ENCODE peak calls at places on chromosomes 12 and 14, in ten cellular contexts. One of them, this sample, is unnamed.
A peak's percentile ranks its signal among the peaks of the same experiment; 100 is the strongest.

GRCh38 chr12:5392961-5393360 is 38.9 kb upstream of the NTF3 start:
- DNase-seq in GM12865: no peak
- DNase-seq in SK-N-SH: no peak
- DNase-seq in adrenal gland: no peak
- DNase-seq in heart left ventricle: no peak
- DNase-seq in mammary epithelial cell: no peak
- DNase-seq in astrocyte of the spinal cord: no peak
- DNase-seq in fibroblast of mammary gland: no peak
- DNase-seq in CD8-positive, alpha-beta T cell: no peak
- DNase-seq in Peyer's patch: no peak
- DNase-seq in this sample: no peak

GRCh38 chr12:132393991-132394949 is 64.9 kb upstream of the GALNT9 start:
- DNase-seq in GM12865: no peak
- DNase-seq in SK-N-SH: no peak
- DNase-seq in adrenal gland: no peak
- DNase-seq in heart left ventricle: no peak
- DNase-seq in mammary epithelial cell: no peak
- DNase-seq in astrocyte of the spinal cord: no peak
- DNase-seq in fibroblast of mammary gland: no peak
- DNase-seq in CD8-positive, alpha-beta T cell: no peak
- DNase-seq in Peyer's patch: no peak
- DNase-seq in this sample: no peak

GRCh38 chr14:101973356-101973755 is 9.0 kb downstream of the DYNC1H1 start:
- DNase-seq in GM12865: no peak
- DNase-seq in SK-N-SH: no peak
- DNase-seq in adrenal gland: peak; percentile 52
- DNase-seq in heart left ventricle: no peak
- DNase-seq in mammary epithelial cell: no peak
- DNase-seq in astrocyte of the spinal cord: no peak
- DNase-seq in fibroblast of mammary gland: peak; percentile 41
- DNase-seq in CD8-positive, alpha-beta T cell: no peak
- DNase-seq in Peyer's patch: no peak
- DNase-seq in this sample: no peak

GRCh38 chr14:92785601-92786426 is 8.3 kb upstream of the GOLGA5 start:
- DNase-seq in GM12865: no peak
- DNase-seq in SK-N-SH: no peak
- DNase-seq in adrenal gland: peak; percentile 77
- DNase-seq in heart left ventricle: peak; percentile 72
- DNase-seq in mammary epithelial cell: peak; percentile 64
- DNase-seq in astrocyte of the spinal cord: peak; percentile 80
- DNase-seq in fibroblast of mammary gland: peak; percentile 86
- DNase-seq in CD8-positive, alpha-beta T cell: no peak
- DNase-seq in Peyer's patch: no peak
- DNase-seq in this sample: no peak

GRCh38 chr14:75636100-75636692 is 24.5 kb downstream of the ERG28 start:
- DNase-seq in GM12865: no peak
- DNase-seq in SK-N-SH: peak; percentile 77
- DNase-seq in adrenal gland: peak; percentile 79
- DNase-seq in heart left ventricle: no peak
- DNase-seq in mammary epithelial cell: no peak
- DNase-seq in astrocyte of the spinal cord: peak; percentile 54
- DNase-seq in fibroblast of mammary gland: peak; percentile 55
- DNase-seq in CD8-positive, alpha-beta T cell: no peak
- DNase-seq in Peyer's patch: no peak
- DNase-seq in this sample: no peak

GRCh38 chr12:2960432-2960956 is 1.3 kb downstream of the TEAD4 start:
- DNase-seq in GM12865: peak; percentile 13
- DNase-seq in SK-N-SH: no peak
- DNase-seq in adrenal gland: no peak
- DNase-seq in heart left ventricle: no peak
- DNase-seq in mammary epithelial cell: peak; percentile 45
- DNase-seq in astrocyte of the spinal cord: peak; percentile 35
- DNase-seq in fibroblast of mammary gland: peak; percentile 21
- DNase-seq in CD8-positive, alpha-beta T cell: no peak
- DNase-seq in Peyer's patch: no peak
- DNase-seq in this sample: peak; percentile 4

GRCh38 chr14:101875726-101876268 is 88.6 kb upstream of the DYNC1H1 start:
- DNase-seq in GM12865: peak; percentile 58
- DNase-seq in SK-N-SH: no peak
- DNase-seq in adrenal gland: no peak
- DNase-seq in heart left ventricle: no peak
- DNase-seq in mammary epithelial cell: no peak
- DNase-seq in astrocyte of the spinal cord: peak; percentile 22
- DNase-seq in fibroblast of mammary gland: peak; percentile 10
- DNase-seq in CD8-positive, alpha-beta T cell: no peak
- DNase-seq in Peyer's patch: no peak
- DNase-seq in this sample: no peak

GRCh38 chr14:55572578-55572977 is 7.4 kb upstream of the KTN1 start:
- DNase-seq in GM12865: no peak
- DNase-seq in SK-N-SH: peak; percentile 41
- DNase-seq in adrenal gland: peak; percentile 61
- DNase-seq in heart left ventricle: no peak
- DNase-seq in mammary epithelial cell: no peak
- DNase-seq in astrocyte of the spinal cord: no peak
- DNase-seq in fibroblast of mammary gland: no peak
- DNase-seq in CD8-positive, alpha-beta T cell: no peak
- DNase-seq in Peyer's patch: no peak
- DNase-seq in this sample: no peak

GRCh38 chr12:125171267-125171666 is 106.0 kb downstream of the AACS start:
- DNase-seq in GM12865: no peak
- DNase-seq in SK-N-SH: no peak
- DNase-seq in adrenal gland: no peak
- DNase-seq in heart left ventricle: no peak
- DNase-seq in mammary epithelial cell: no peak
- DNase-seq in astrocyte of the spinal cord: no peak
- DNase-seq in fibroblast of mammary gland: no peak
- DNase-seq in CD8-positive, alpha-beta T cell: no peak
- DNase-seq in Peyer's patch: no peak
- DNase-seq in this sample: no peak

GRCh38 chr12:125185740-125186470 is 120.7 kb downstream of the AACS start:
- DNase-seq in GM12865: peak; percentile 73
- DNase-seq in SK-N-SH: peak; percentile 81
- DNase-seq in adrenal gland: peak; percentile 68
- DNase-seq in heart left ventricle: peak; percentile 84
- DNase-seq in mammary epithelial cell: peak; percentile 69
- DNase-seq in astrocyte of the spinal cord: peak; percentile 68
- DNase-seq in fibroblast of mammary gland: peak; percentile 52
- DNase-seq in CD8-positive, alpha-beta T cell: no peak
- DNase-seq in Peyer's patch: peak; percentile 73
- DNase-seq in this sample: no peak

GRCh38 chr14:66746316-66747006 is 238.5 kb downstream of the GPHN start:
- DNase-seq in GM12865: peak; percentile 63
- DNase-seq in SK-N-SH: peak; percentile 31
- DNase-seq in adrenal gland: peak; percentile 54
- DNase-seq in heart left ventricle: no peak
- DNase-seq in mammary epithelial cell: peak; percentile 28
- DNase-seq in astrocyte of the spinal cord: peak; percentile 57
- DNase-seq in fibroblast of mammary gland: peak; percentile 71
- DNase-seq in CD8-positive, alpha-beta T cell: no peak
- DNase-seq in Peyer's patch: no peak
- DNase-seq in this sample: peak; percentile 22
- TF ChIP-seq CTCF in GM12865: peak; percentile 56
- TF ChIP-seq CTCF in SK-N-SH: peak; percentile 67
- TF ChIP-seq CTCF in adrenal gland: peak; percentile 54
- TF ChIP-seq CTCF in heart left ventricle: peak; percentile 61
- TF ChIP-seq CTCF in mammary epithelial cell: peak; percentile 75
- TF ChIP-seq CTCF in astrocyte of the spinal cord: peak; percentile 75
- TF ChIP-seq CTCF in fibroblast of mammary gland: peak; percentile 82
- TF ChIP-seq CTCF in CD8-positive, alpha-beta T cell: no peak
- TF ChIP-seq CTCF in Peyer's patch: no peak
- TF ChIP-seq CTCF in this sample: peak; percentile 87

GRCh38 chr14:73785336-73785833 is 66.2 kb upstream of the PTGR2 start:
- DNase-seq in GM12865: peak; percentile 61
- DNase-seq in SK-N-SH: peak; percentile 61
- DNase-seq in adrenal gland: peak; percentile 72
- DNase-seq in heart left ventricle: no peak
- DNase-seq in mammary epithelial cell: peak; percentile 51
- DNase-seq in astrocyte of the spinal cord: peak; percentile 86
- DNase-seq in fibroblast of mammary gland: peak; percentile 92
- DNase-seq in CD8-positive, alpha-beta T cell: no peak
- DNase-seq in Peyer's patch: peak; percentile 44
- DNase-seq in this sample: peak; percentile 69

GRCh38 chr14:73783107-73783727 is 68.4 kb upstream of the PTGR2 start:
- DNase-seq in GM12865: peak; percentile 32
- DNase-seq in SK-N-SH: no peak
- DNase-seq in adrenal gland: no peak
- DNase-seq in heart left ventricle: no peak
- DNase-seq in mammary epithelial cell: no peak
- DNase-seq in astrocyte of the spinal cord: peak; percentile 22
- DNase-seq in fibroblast of mammary gland: no peak
- DNase-seq in CD8-positive, alpha-beta T cell: no peak
- DNase-seq in Peyer's patch: peak; percentile 38
- DNase-seq in this sample: no peak

GRCh38 chr14:73784988-73785313 is 66.7 kb upstream of the PTGR2 start:
- DNase-seq in GM12865: no peak
- DNase-seq in SK-N-SH: no peak
- DNase-seq in adrenal gland: no peak
- DNase-seq in heart left ventricle: no peak
- DNase-seq in mammary epithelial cell: no peak
- DNase-seq in astrocyte of the spinal cord: no peak
- DNase-seq in fibroblast of mammary gland: no peak
- DNase-seq in CD8-positive, alpha-beta T cell: no peak
- DNase-seq in Peyer's patch: peak; percentile 45
- DNase-seq in this sample: no peak

GRCh38 chr14:73782623-73783022 is 68.4 kb upstream of the PNMA1 start:
- DNase-seq in GM12865: no peak
- DNase-seq in SK-N-SH: no peak
- DNase-seq in adrenal gland: no peak
- DNase-seq in heart left ventricle: no peak
- DNase-seq in mammary epithelial cell: no peak
- DNase-seq in astrocyte of the spinal cord: no peak
- DNase-seq in fibroblast of mammary gland: no peak
- DNase-seq in CD8-positive, alpha-beta T cell: no peak
- DNase-seq in Peyer's patch: peak; percentile 21
- DNase-seq in this sample: no peak

GRCh38 chr14:73784065-73784987 is 67.3 kb upstream of the PTGR2 start:
- DNase-seq in GM12865: peak; percentile 47
- DNase-seq in SK-N-SH: no peak
- DNase-seq in adrenal gland: no peak
- DNase-seq in heart left ventricle: no peak
- DNase-seq in mammary epithelial cell: peak; percentile 70
- DNase-seq in astrocyte of the spinal cord: peak; percentile 35
- DNase-seq in fibroblast of mammary gland: peak; percentile 90
- DNase-seq in CD8-positive, alpha-beta T cell: no peak
- DNase-seq in Peyer's patch: peak; percentile 41
- DNase-seq in this sample: no peak
- H3K4me3 ChIP-seq in GM12865: peak overlapping the region; percentile 88
- H3K4me3 ChIP-seq in SK-N-SH: no peak overlapping the region
- H3K4me3 ChIP-seq in adrenal gland: peak overlapping the region; percentile 89
- H3K4me3 ChIP-seq in heart left ventricle: no peak overlapping the region
- H3K4me3 ChIP-seq in mammary epithelial cell: no peak overlapping the region
- H3K4me3 ChIP-seq in astrocyte of the spinal cord: no peak overlapping the region
- H3K4me3 ChIP-seq in fibroblast of mammary gland: no peak overlapping the region
- H3K4me3 ChIP-seq in CD8-positive, alpha-beta T cell: peak overlapping the region; percentile 88
- H3K4me3 ChIP-seq in Peyer's patch: no peak overlapping the region
- H3K4me3 ChIP-seq in this sample: peak overlapping the region; percentile 82

DNA sequence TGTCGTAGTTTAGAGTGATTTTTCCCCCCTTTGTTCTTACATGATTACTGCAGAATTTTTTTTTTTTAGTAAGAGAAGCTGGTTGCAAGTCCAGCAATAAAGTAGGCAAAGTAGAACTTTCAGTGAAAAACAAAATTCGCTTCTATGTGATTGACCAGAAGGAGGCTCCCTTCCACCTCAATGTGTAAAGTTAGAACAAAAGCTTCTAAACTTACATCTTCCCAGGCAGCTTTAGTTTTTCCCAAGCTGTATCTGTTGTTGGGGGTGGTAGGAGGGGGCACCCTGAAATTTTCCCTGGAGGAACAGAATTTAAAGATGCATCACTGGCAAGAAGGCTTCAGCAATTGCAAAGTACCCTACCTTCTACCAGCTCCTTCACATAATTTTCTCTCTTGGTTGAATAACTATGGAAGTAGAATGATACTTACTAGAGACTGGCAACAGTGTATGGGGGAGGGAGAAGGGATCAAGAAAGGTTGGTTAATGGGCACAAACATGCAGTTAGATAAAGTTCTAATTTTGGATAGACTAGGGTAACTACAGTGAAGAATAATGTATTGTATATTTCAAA is 87.3 kb upstream of the E2F7 start:
- DNase-seq in GM12865: no peak
- DNase-seq in SK-N-SH: no peak
- DNase-seq in adrenal gland: no peak
- DNase-seq in heart left ventricle: no peak
- DNase-seq in mammary epithelial cell: peak; percentile 19
- DNase-seq in astrocyte of the spinal cord: peak; percentile 68
- DNase-seq in fibroblast of mammary gland: peak; percentile 70
- DNase-seq in CD8-positive, alpha-beta T cell: no peak
- DNase-seq in Peyer's patch: no peak
- DNase-seq in this sample: no peak
- TF ChIP-seq CTCF in GM12865: peak; percentile 5
- TF ChIP-seq CTCF in SK-N-SH: peak; percentile 77
- TF ChIP-seq CTCF in adrenal gland: peak; percentile 13
- TF ChIP-seq CTCF in heart left ventricle: peak; percentile 38
- TF ChIP-seq CTCF in mammary epithelial cell: peak; percentile 48
- TF ChIP-seq CTCF in astrocyte of the spinal cord: peak; percentile 66
- TF ChIP-seq CTCF in fibroblast of mammary gland: peak; percentile 77
- TF ChIP-seq CTCF in CD8-positive, alpha-beta T cell: no peak
- TF ChIP-seq CTCF in Peyer's patch: no peak
- TF ChIP-seq CTCF in this sample: peak; percentile 72

DNA sequence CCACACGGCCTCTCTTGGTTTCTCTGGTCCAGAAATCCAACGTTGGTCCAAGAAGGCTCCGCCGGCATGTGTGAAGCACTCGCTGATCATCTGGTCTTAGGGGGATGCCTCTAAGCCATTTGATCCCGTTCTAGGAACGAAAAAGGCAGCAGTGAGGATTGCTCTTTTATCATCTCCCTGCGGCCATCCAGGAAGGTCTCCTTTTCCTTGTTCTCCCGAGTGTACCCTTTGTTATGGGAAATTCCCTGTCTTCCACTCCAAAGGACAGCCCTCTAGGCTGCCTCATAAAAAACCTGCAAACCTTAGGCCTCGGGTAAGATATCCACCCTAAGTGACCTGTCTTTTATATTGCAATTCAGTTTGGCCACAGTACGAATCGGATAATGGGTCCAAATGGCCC is 85.8 kb downstream of the TMTC3 start:
- DNase-seq in GM12865: no peak
- DNase-seq in SK-N-SH: no peak
- DNase-seq in adrenal gland: no peak
- DNase-seq in heart left ventricle: no peak
- DNase-seq in mammary epithelial cell: no peak
- DNase-seq in astrocyte of the spinal cord: no peak
- DNase-seq in fibroblast of mammary gland: no peak
- DNase-seq in CD8-positive, alpha-beta T cell: no peak
- DNase-seq in Peyer's patch: no peak
- DNase-seq in this sample: no peak
- H3K4me3 ChIP-seq in GM12865: no peak overlapping the region
- H3K4me3 ChIP-seq in SK-N-SH: no peak overlapping the region
- H3K4me3 ChIP-seq in adrenal gland: no peak overlapping the region
- H3K4me3 ChIP-seq in heart left ventricle: no peak overlapping the region
- H3K4me3 ChIP-seq in mammary epithelial cell: no peak overlapping the region
- H3K4me3 ChIP-seq in astrocyte of the spinal cord: no peak overlapping the region
- H3K4me3 ChIP-seq in fibroblast of mammary gland: no peak overlapping the region
- H3K4me3 ChIP-seq in CD8-positive, alpha-beta T cell: no peak overlapping the region
- H3K4me3 ChIP-seq in Peyer's patch: no peak overlapping the region
- H3K4me3 ChIP-seq in this sample: no peak overlapping the region

DNA sequence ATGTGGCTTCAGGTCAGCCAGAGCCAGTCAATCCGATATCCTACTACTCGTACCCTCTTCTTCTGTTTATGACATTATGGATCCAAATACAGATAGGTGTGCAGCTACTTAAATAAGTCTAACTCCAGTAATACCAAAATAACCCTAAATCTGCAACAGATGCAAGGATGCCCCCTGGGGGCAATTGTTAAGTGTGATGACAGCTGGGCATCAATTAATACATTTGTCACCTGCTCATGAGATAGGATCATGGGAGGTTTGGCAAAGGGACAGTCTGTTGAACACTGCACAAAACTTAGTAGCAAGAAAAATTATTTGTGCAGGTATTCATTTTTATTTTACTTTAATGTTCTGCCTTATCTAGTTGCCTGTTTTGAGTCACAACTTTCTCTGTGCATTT is 83.2 kb downstream of the SLC38A6 start:
- DNase-seq in GM12865: no peak
- DNase-seq in SK-N-SH: no peak
- DNase-seq in adrenal gland: no peak
- DNase-seq in heart left ventricle: no peak
- DNase-seq in mammary epithelial cell: no peak
- DNase-seq in astrocyte of the spinal cord: no peak
- DNase-seq in fibroblast of mammary gland: no peak
- DNase-seq in CD8-positive, alpha-beta T cell: no peak
- DNase-seq in Peyer's patch: no peak
- DNase-seq in this sample: no peak
- TF ChIP-seq CTCF in GM12865: no peak
- TF ChIP-seq CTCF in SK-N-SH: no peak
- TF ChIP-seq CTCF in adrenal gland: no peak
- TF ChIP-seq CTCF in heart left ventricle: no peak
- TF ChIP-seq CTCF in mammary epithelial cell: no peak
- TF ChIP-seq CTCF in astrocyte of the spinal cord: no peak
- TF ChIP-seq CTCF in fibroblast of mammary gland: no peak
- TF ChIP-seq CTCF in CD8-positive, alpha-beta T cell: no peak
- TF ChIP-seq CTCF in Peyer's patch: no peak
- TF ChIP-seq CTCF in this sample: peak; percentile 29

This sample was measured in epithelial cell of proximal tubule.